ENCODE peak calls at places on chromosomes 7 and 10, in seven cellular contexts. Q, A, W, C, L, X and B are unnamed samples.

GRCh38 chr7:135270577-135271254 is 37.1 kb downstream of the STRA8 start:
- ATAC-seq in Q (no peak), A (no peak), W (peak; percentile 23), C (peak; percentile 67), L (no peak), X (no peak), B (no peak)

GRCh38 chr10:132840698-132841097 is 54.8 kb upstream of the NKX6-2 start:
- ATAC-seq in Q (no peak), A (no peak), W (no peak), C (no peak), L (no peak), X (no peak), B (no peak)

GRCh38 chr10:109875151-109875568 is 48.2 kb downstream of the XPNPEP1 start:
- ATAC-seq in Q (no peak), A (no peak), W (no peak), C (no peak), L (no peak), X (no peak), B (peak; percentile 82)

GRCh38 chr10:87546221-87546620 is 41.5 kb downstream of the MINPP1 start:
- ATAC-seq in Q (no peak), A (no peak), W (no peak), C (no peak), L (peak; percentile 65), X (peak; percentile 71), B (no peak)

GRCh38 chr10:100624298-100624697 is 88.6 kb downstream of the HIF1AN start:
- ATAC-seq in Q (no peak), A (no peak), W (no peak), C (no peak), L (no peak), X (no peak), B (no peak)

GRCh38 chr10:15472008-15472407 is 100.9 kb upstream of the FAM171A1 start:
- ATAC-seq in Q (no peak), A (no peak), W (no peak), C (no peak), L (no peak), X (no peak), B (no peak)

GRCh38 chr7:141339603-141340002 is 211.6 kb upstream of the AGK start:
- ATAC-seq in Q (no peak), A (no peak), W (no peak), C (no peak), L (no peak), X (no peak), B (no peak)

GRCh38 chr10:33126742-33127141 is 168.7 kb upstream of the ITGB1 start:
- ATAC-seq in Q (no peak), A (no peak), W (no peak), C (no peak), L (no peak), X (no peak), B (no peak)

GRCh38 chr10:90418869-90419652 is 438.8 kb downstream of the HTR7 start:
- ATAC-seq in Q (peak; percentile 99), A (no peak), W (peak; percentile 82), C (peak; percentile 88), L (no peak), X (no peak), B (no peak)

GRCh38 chr10:35420827-35421552 is 84.7 kb downstream of the CCNY start:
- ATAC-seq in Q (peak; percentile 16), A (peak; percentile 56), W (peak; percentile 61), C (peak; percentile 26), L (peak; percentile 18), X (no peak), B (peak; percentile 19)

GRCh38 chr10:93762979-93763391 is 5.2 kb downstream of the LGI1 start:
- ATAC-seq in Q (no peak), A (no peak), W (no peak), C (no peak), L (no peak), X (peak; percentile 11), B (no peak)

GRCh38 chr10:114479307-114479706 is 75.0 kb upstream of the AFAP1L2 start:
- ATAC-seq in Q (no peak), A (no peak), W (no peak), C (peak; percentile 69), L (no peak), X (no peak), B (peak; percentile 53)

DNA sequence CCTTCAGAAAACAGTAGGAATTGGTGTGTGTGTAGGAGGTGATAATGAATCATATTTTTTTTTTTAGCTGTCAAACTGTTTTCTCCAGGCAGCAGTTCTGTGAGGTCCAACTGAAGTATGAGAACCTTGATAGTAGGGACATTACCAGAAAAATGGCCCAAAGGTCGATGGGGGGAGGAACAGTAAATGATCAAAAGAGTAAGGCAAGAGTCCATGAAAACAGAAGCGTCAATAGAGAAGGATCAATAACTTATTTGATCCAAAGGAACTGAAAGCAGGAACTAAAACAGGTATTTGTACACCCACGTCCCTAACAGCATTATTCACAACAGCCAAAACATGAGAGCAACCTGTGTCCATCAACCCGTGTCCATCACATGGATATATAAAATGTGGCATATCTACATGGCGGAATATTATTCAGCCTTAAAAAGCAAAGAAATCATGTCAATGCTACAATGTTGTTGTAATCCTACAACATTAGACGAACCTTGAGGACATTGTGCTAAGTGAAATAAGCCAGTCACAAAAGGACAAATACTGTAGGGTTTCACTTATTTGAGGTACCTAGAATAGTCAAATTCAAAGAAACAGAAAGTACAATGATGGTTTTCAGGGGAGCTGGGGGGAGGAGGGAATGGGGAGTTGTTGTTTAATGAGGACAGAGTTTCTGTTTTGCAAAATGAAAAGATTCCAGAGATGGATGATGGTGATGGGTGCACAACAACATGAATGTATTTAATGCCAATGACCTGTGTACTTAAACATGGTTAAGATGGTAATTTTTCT is 214.0 kb upstream of the KLF14 start:
- ATAC-seq in Q (no peak), A (no peak), W (no peak), C (peak; percentile 77), L (no peak), X (no peak), B (no peak)
- TF ChIP-seq POLR2A in Q (no peak), A (no peak), W (no peak), C (no peak), L (no peak), X (no peak), B (no peak)

GRCh38 chr7:28170701-28171100 is 9.9 kb downstream of the JAZF1 start:
- ATAC-seq in Q (no peak), A (no peak), W (no peak), C (no peak), L (no peak), X (no peak), B (no peak)

GRCh38 chr7:28165971-28166955 is 14.3 kb downstream of the JAZF1 start:
- ATAC-seq in Q (peak; percentile 74), A (no peak), W (no peak), C (no peak), L (no peak), X (no peak), B (no peak)

GRCh38 chr7:28166982-28167715 is 13.4 kb downstream of the JAZF1 start:
- ATAC-seq in Q (no peak), A (no peak), W (no peak), C (no peak), L (no peak), X (no peak), B (no peak)

GRCh38 chr7:28168393-28169158 is 12.0 kb downstream of the JAZF1 start:
- ATAC-seq in Q (peak; percentile 8), A (no peak), W (no peak), C (no peak), L (no peak), X (no peak), B (no peak)

DNA sequence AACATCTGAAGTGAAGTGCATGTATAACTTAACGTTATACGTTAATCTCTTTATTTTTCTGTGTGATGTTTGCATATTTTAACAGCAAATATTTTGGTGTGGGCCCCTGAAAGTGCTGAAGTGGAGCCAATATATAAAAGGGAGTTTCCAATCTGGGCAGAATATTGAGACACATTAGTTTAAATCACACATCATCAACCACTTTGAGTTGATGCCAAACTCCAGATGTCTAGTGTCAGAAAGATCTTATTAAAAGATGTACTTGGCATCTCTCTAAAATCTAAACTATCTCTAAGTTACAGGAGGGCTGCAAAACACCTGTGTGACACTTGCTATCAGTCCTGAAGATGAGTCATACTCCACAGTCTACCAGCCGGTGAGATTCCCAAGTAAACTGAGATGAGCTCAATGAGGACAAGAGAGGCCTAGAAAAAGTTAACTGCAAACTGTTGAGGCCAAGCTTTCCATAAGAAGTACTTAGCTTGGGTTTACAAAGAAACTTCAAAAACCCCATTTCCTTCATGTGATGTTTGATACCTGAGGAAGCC is 11.4 kb downstream of the JAZF1 start:
- ATAC-seq in Q (no peak), A (no peak), W (no peak), C (no peak), L (no peak), X (no peak), B (no peak)
- H3K4me1 ChIP-seq in Q (peaks cover 25% of the 10 kb centered on the region), A (peaks cover 6% of the 10 kb centered on the region), W (peaks cover 13% of the 10 kb centered on the region), C (no peaks in the 10 kb centered on the region), L (no peaks in the 10 kb centered on the region), X (peaks cover 5% of the 10 kb centered on the region), B (peaks cover 10% of the 10 kb centered on the region)

DNA sequence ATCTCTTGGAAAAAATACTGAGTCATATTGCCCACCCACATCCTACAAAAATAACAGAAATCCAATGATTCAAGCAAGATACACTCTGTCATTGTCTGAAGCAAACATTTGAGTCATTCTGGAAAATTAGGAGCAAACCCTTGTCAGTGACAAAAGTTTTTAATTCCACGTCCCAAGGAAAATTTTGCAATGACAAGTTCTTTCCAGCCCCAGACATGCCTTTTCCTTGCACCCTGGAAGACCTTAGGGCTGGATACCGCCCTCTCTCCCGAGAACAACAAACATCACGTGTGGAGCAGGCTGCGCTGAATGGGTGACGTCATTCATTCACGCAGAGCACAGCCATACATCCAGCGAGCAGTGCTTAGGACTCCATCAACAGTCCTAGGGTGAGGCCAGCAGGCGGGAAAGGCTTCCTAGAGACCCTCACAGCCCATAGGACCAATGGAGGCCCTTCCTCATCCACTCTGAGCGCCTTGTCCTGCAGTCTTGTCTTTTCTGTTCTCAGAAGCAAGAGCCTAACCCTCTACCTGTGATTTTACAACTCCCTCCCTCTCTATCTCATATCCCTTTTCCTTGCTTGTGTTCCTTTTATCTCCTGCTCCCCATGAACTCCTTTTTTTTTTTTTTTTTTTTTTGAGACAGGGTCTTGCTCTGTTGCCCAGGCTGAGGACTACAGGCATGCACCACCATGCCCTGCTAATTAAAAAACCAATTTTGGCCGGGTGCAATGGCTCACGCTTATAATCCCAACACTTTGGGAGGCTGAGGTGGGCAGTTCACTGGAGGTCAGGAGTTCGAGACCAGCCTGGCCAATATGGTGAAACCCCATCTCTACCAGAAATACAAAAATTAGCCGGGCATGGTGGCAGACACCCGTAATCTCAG is 23.6 kb upstream of the KDM7A start:
- ATAC-seq in Q (no peak), A (no peak), W (peak; percentile 99), C (peak; percentile 74), L (peak; percentile 98), X (peak; percentile 62), B (peak; percentile 84)
- TF ChIP-seq POLR2A in Q (no peak), A (no peak), W (no peak), C (no peak), L (no peak), X (no peak), B (no peak)

DNA sequence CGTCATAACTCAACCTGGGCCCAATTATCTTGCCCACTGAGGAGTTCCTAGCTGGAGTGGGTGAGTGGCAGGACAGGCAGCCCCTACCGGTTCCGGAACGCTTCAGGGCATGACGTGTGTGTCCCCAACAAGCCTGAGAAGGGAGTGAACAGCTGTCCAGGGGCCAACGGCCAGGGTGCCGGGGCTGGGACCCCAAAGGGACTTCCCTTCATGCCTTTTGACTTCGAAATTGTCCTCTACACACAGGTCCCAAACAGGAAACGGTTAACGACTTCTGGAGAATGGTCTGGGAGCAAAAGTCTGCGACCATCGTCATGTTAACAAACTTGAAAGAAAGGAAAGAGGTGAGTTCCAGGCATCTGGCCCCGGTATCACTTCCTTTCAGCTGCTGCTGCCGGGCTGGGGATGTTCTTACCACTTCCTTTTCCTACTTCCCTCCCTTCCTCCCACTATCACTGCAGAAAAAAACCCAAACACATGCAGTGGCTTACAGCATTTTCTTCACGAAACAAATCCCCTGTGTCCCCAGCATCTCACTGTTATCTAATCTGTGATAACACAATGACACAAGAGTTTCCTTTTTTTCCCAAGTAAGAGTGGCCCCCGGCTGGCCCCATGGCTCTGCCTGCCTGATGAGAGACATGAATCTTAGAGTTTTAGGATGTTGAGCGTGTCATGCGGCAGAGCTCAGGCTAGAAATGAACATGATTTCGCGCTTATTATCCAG is 63.2 kb downstream of the MKI67 start:
- ATAC-seq in Q (no peak), A (no peak), W (no peak), C (no peak), L (peak; percentile 26), X (no peak), B (no peak)
- H3K4me1 ChIP-seq in Q (peaks cover 6% of the 10 kb centered on the region), A (no peaks in the 10 kb centered on the region), W (no peaks in the 10 kb centered on the region), C (no peaks in the 10 kb centered on the region), L (no peaks in the 10 kb centered on the region), X (peaks cover 29% of the 10 kb centered on the region), B (peaks cover 46% of the 10 kb centered on the region)